ENCODE peak calls at places on chromosome 6, in five cellular contexts. One of them, this sample, is unnamed.

GRCh38 chr6:52839124-52840055 is 1.2 kb downstream of the GSTA5 start:
- DNase-seq in sigmoid colon: no peak
- DNase-seq in upper lobe of left lung: peak; percentile 32
- DNase-seq in GM12891: peak; percentile 36
- DNase-seq in endothelial cell of umbilical vein: peak; percentile 65
- DNase-seq in this sample: peak; percentile 32

GRCh38 chr6:48916523-48917050 is 546.5 kb downstream of the MMUT start:
- DNase-seq in upper lobe of left lung: no peak
- DNase-seq in GM12891: no peak
- DNase-seq in sigmoid colon: no peak
- DNase-seq in endothelial cell of umbilical vein: peak; percentile 1
- DNase-seq in this sample: no peak

GRCh38 chr6:145626857-145627256 is 108.5 kb downstream of the EPM2A start:
- DNase-seq in upper lobe of left lung: no peak
- DNase-seq in endothelial cell of umbilical vein: peak; percentile 8
- DNase-seq in sigmoid colon: no peak
- DNase-seq in GM12891: no peak
- DNase-seq in this sample: no peak

GRCh38 chr6:112298021-112298745 is 43.8 kb upstream of the LAMA4 start:
- DNase-seq in endothelial cell of umbilical vein: peak; percentile 85
- DNase-seq in upper lobe of left lung: no peak
- DNase-seq in GM12891: no peak
- DNase-seq in sigmoid colon: no peak
- DNase-seq in this sample: no peak

GRCh38 chr6:397056-397455 is 5.5 kb downstream of the IRF4 start:
- DNase-seq in GM12891: no peak
- DNase-seq in endothelial cell of umbilical vein: no peak
- DNase-seq in upper lobe of left lung: peak; percentile 22
- DNase-seq in sigmoid colon: no peak
- DNase-seq in this sample: no peak

GRCh38 chr6:11798538-11798937 is 19.9 kb upstream of the ADTRP start:
- DNase-seq in upper lobe of left lung: no peak
- DNase-seq in GM12891: no peak
- DNase-seq in sigmoid colon: no peak
- DNase-seq in endothelial cell of umbilical vein: no peak
- DNase-seq in this sample: no peak

GRCh38 chr6:107192739-107193296 is 77.5 kb upstream of the BEND3 start:
- DNase-seq in GM12891: no peak
- DNase-seq in upper lobe of left lung: no peak
- DNase-seq in endothelial cell of umbilical vein: no peak
- DNase-seq in sigmoid colon: no peak
- DNase-seq in this sample: no peak

GRCh38 chr6:105500693-105501092 is 97.8 kb upstream of the PREP start:
- DNase-seq in GM12891: no peak
- DNase-seq in endothelial cell of umbilical vein: no peak
- DNase-seq in upper lobe of left lung: no peak
- DNase-seq in sigmoid colon: no peak
- DNase-seq in this sample: no peak

GRCh38 chr6:44172759-44173500 is 14.3 kb downstream of the CAPN11 start:
- DNase-seq in upper lobe of left lung: no peak
- DNase-seq in sigmoid colon: peak; percentile 93
- DNase-seq in GM12891: peak; percentile 76
- DNase-seq in endothelial cell of umbilical vein: peak; percentile 71
- DNase-seq in this sample: peak; percentile 78

GRCh38 chr6:121886223-121886830 is 450.9 kb downstream of the GJA1 start:
- DNase-seq in GM12891: no peak
- DNase-seq in endothelial cell of umbilical vein: no peak
- DNase-seq in upper lobe of left lung: no peak
- DNase-seq in sigmoid colon: no peak
- DNase-seq in this sample: no peak

GRCh38 chr6:56693988-56694387 is 51.3 kb upstream of the DST start:
- DNase-seq in upper lobe of left lung: no peak
- DNase-seq in endothelial cell of umbilical vein: peak; percentile 39
- DNase-seq in GM12891: no peak
- DNase-seq in sigmoid colon: no peak
- DNase-seq in this sample: no peak

GRCh38 chr6:128605961-128606360 is 85.6 kb upstream of the PTPRK start:
- DNase-seq in upper lobe of left lung: no peak
- DNase-seq in endothelial cell of umbilical vein: no peak
- DNase-seq in GM12891: no peak
- DNase-seq in sigmoid colon: no peak
- DNase-seq in this sample: no peak

GRCh38 chr6:124040655-124041054 is 237.0 kb downstream of the NKAIN2 start:
- DNase-seq in GM12891: no peak
- DNase-seq in sigmoid colon: no peak
- DNase-seq in upper lobe of left lung: no peak
- DNase-seq in endothelial cell of umbilical vein: peak; percentile 15
- DNase-seq in this sample: no peak

GRCh38 chr6:13395272-13396237 is 67.2 kb upstream of the TBC1D7 start:
- DNase-seq in endothelial cell of umbilical vein: peak; percentile 100
- DNase-seq in GM12891: no peak
- DNase-seq in upper lobe of left lung: no peak
- DNase-seq in sigmoid colon: peak; percentile 85
- DNase-seq in this sample: no peak

GRCh38 chr6:148559848-148560433 is 186.9 kb upstream of the UST start:
- DNase-seq in sigmoid colon: peak; percentile 86
- DNase-seq in upper lobe of left lung: peak; percentile 96
- DNase-seq in GM12891: peak; percentile 68
- DNase-seq in endothelial cell of umbilical vein: peak; percentile 64
- DNase-seq in this sample: peak; percentile 57

GRCh38 chr6:35078226-35078850 is 62.8 kb downstream of the TCP11 start:
- DNase-seq in endothelial cell of umbilical vein: no peak
- DNase-seq in upper lobe of left lung: no peak
- DNase-seq in GM12891: no peak
- DNase-seq in sigmoid colon: peak; percentile 49
- DNase-seq in this sample: peak; percentile 17

GRCh38 chr6:1624848-1625341 is 15.2 kb downstream of the FOXC1 start:
- DNase-seq in sigmoid colon: no peak
- DNase-seq in endothelial cell of umbilical vein: peak; percentile 73
- DNase-seq in upper lobe of left lung: peak; percentile 87
- DNase-seq in GM12891: no peak
- DNase-seq in this sample: no peak

GRCh38 chr6:133241901-133242760 is 974 bp downstream of the EYA4 start:
- DNase-seq in upper lobe of left lung: peak; percentile 83
- DNase-seq in sigmoid colon: peak; percentile 62
- DNase-seq in endothelial cell of umbilical vein: peak; percentile 12
- DNase-seq in GM12891: no peak
- DNase-seq in this sample: peak; percentile 4

GRCh38 chr6:168122521-168122920 is 43.5 kb upstream of the FRMD1 start:
- DNase-seq in endothelial cell of umbilical vein: no peak
- DNase-seq in sigmoid colon: peak; percentile 27
- DNase-seq in upper lobe of left lung: no peak
- DNase-seq in GM12891: no peak
- DNase-seq in this sample: no peak

GRCh38 chr6:95847061-95847460 is 168.7 kb upstream of the FUT9 start:
- DNase-seq in sigmoid colon: no peak
- DNase-seq in GM12891: no peak
- DNase-seq in endothelial cell of umbilical vein: no peak
- DNase-seq in upper lobe of left lung: no peak
- DNase-seq in this sample: no peak

GRCh38 chr6:114564302-114564933 is 221.6 kb upstream of the HS3ST5 start:
- DNase-seq in GM12891: no peak
- DNase-seq in sigmoid colon: no peak
- DNase-seq in upper lobe of left lung: no peak
- DNase-seq in endothelial cell of umbilical vein: no peak
- DNase-seq in this sample: no peak

GRCh38 chr6:32167761-32168262 is 3.4 kb downstream of the EGFL8 start:
- DNase-seq in endothelial cell of umbilical vein: no peak
- DNase-seq in sigmoid colon: no peak
- DNase-seq in upper lobe of left lung: no peak
- DNase-seq in GM12891: no peak
- DNase-seq in this sample: no peak

GRCh38 chr6:32168350-32168749 is 4.0 kb downstream of the EGFL8 start:
- DNase-seq in endothelial cell of umbilical vein: no peak
- DNase-seq in GM12891: no peak
- DNase-seq in sigmoid colon: no peak
- DNase-seq in upper lobe of left lung: no peak
- DNase-seq in this sample: no peak

GRCh38 chr6:32169211-32169610 is 4.8 kb downstream of the EGFL8 start:
- DNase-seq in endothelial cell of umbilical vein: no peak
- DNase-seq in sigmoid colon: no peak
- DNase-seq in GM12891: no peak
- DNase-seq in upper lobe of left lung: no peak
- DNase-seq in this sample: no peak

GRCh38 chr6:32170294-32170693 is 5.6 kb downstream of the AGPAT1 start:
- DNase-seq in sigmoid colon: no peak
- DNase-seq in upper lobe of left lung: no peak
- DNase-seq in GM12891: no peak
- DNase-seq in endothelial cell of umbilical vein: no peak
- DNase-seq in this sample: no peak

DNA sequence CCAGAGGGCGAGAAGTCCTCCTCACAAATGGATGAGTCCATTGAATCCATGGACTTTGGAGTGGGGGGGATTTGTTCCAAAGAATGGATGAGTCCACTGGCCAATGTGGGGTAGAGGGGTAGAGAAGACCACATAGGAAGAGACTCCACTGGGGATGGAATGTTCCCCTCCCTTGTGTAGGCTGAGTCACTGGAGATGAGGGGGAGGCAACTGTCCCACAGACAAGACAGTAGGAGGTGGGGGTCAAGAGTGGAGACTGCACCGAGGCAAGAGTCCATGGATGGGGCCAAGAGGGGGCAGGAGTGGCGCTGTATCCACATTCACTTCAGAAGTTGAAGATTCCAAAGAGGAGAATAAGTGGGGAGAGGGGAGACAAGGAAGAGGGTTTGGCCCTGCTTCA is 4.4 kb downstream of the EGFL8 start:
- DNase-seq in upper lobe of left lung: no peak
- DNase-seq in sigmoid colon: no peak
- DNase-seq in endothelial cell of umbilical vein: no peak
- DNase-seq in GM12891: no peak
- DNase-seq in this sample: no peak
- TF ChIP-seq POLR2A in upper lobe of left lung: no peak
- TF ChIP-seq POLR2A in sigmoid colon: no peak
- TF ChIP-seq POLR2A in endothelial cell of umbilical vein: no peak
- TF ChIP-seq POLR2A in GM12891: no peak
- TF ChIP-seq POLR2A in this sample: no peak

GRCh38 chr6:36616888-36617521 is 22.8 kb downstream of the SRSF3 start:
- DNase-seq in GM12891: no peak
- DNase-seq in upper lobe of left lung: peak; percentile 26
- DNase-seq in endothelial cell of umbilical vein: peak; percentile 67
- DNase-seq in sigmoid colon: peak; percentile 73
- DNase-seq in this sample: no peak
- TF ChIP-seq POLR2A in GM12891: no peak
- TF ChIP-seq POLR2A in upper lobe of left lung: no peak
- TF ChIP-seq POLR2A in endothelial cell of umbilical vein: no peak
- TF ChIP-seq POLR2A in sigmoid colon: no peak
- TF ChIP-seq POLR2A in this sample: no peak

GRCh38 chr6:29827579-29828470 is at the start of gene HLA-G:
- DNase-seq in GM12891: no peak
- DNase-seq in endothelial cell of umbilical vein: no peak
- DNase-seq in upper lobe of left lung: peak; percentile 87
- DNase-seq in sigmoid colon: no peak
- DNase-seq in this sample: no peak

GRCh38 chr6:29828471-29828797 is 809 bp downstream of the HLA-G start:
- DNase-seq in upper lobe of left lung: peak; percentile 87
- DNase-seq in sigmoid colon: no peak
- DNase-seq in GM12891: no peak
- DNase-seq in endothelial cell of umbilical vein: no peak
- DNase-seq in this sample: no peak

GRCh38 chr6:29829766-29830165 is 2.1 kb downstream of the HLA-G start:
- DNase-seq in endothelial cell of umbilical vein: no peak
- DNase-seq in GM12891: no peak
- DNase-seq in sigmoid colon: no peak
- DNase-seq in upper lobe of left lung: no peak
- DNase-seq in this sample: no peak

GRCh38 chr6:29831776-29832175 is 4.2 kb downstream of the HLA-G start:
- DNase-seq in endothelial cell of umbilical vein: no peak
- DNase-seq in sigmoid colon: no peak
- DNase-seq in GM12891: no peak
- DNase-seq in upper lobe of left lung: no peak
- DNase-seq in this sample: no peak

GRCh38 chr6:29830409-29830808 is 2.8 kb downstream of the HLA-G start:
- DNase-seq in sigmoid colon: no peak
- DNase-seq in GM12891: no peak
- DNase-seq in upper lobe of left lung: no peak
- DNase-seq in endothelial cell of umbilical vein: no peak
- DNase-seq in this sample: no peak
- TF ChIP-seq POLR2A in sigmoid colon: no peak
- TF ChIP-seq POLR2A in GM12891: no peak
- TF ChIP-seq POLR2A in upper lobe of left lung: no peak
- TF ChIP-seq POLR2A in endothelial cell of umbilical vein: no peak
- TF ChIP-seq POLR2A in this sample: no peak

DNA sequence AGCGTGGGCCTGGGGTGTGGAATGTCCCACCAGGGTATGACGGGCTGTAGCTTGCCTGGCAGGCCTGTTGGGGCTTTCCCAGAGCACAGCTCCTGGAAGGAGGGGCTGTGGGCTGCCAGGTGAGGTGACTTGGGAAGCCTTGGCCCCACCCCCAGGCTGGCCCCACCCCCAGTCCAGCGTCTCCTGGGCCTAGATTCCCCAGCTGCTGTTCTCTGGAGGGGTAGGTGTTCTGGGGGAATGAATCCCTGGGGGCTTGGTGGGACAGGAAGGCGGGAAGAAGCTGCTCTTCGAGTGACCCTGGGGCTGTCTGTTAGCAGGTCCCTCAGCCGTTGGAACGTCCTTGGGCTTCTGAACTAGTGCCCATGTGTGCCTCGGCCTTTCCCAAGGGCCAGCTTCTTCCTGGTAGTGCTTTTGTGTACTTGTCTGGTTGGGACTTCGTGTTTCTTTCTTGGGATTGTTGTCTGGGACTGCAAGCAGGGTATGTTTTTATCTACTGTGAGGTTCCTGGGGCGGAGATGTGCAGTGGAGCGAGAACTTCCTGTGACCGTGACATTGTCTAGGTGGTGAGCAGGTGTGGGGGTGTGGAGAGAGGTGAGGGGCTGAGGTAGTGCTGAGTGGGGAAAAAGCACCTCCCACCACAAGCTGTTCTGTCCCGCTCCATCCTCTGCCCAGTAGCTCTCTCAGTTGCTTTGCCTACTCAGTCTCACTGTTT is 1.4 kb upstream of the DDR1 start:
- DNase-seq in endothelial cell of umbilical vein: no peak
- DNase-seq in sigmoid colon: no peak
- DNase-seq in GM12891: peak; percentile 62
- DNase-seq in upper lobe of left lung: peak; percentile 90
- DNase-seq in this sample: peak; percentile 62
- TF ChIP-seq POLR2A in endothelial cell of umbilical vein: no peak
- TF ChIP-seq POLR2A in sigmoid colon: no peak
- TF ChIP-seq POLR2A in GM12891: no peak
- TF ChIP-seq POLR2A in upper lobe of left lung: no peak
- TF ChIP-seq POLR2A in this sample: no peak

GRCh38 chr6:31531771-31532643 is 3.2 kb downstream of the MCCD1 start:
- DNase-seq in GM12891: no peak
- DNase-seq in endothelial cell of umbilical vein: no peak
- DNase-seq in sigmoid colon: no peak
- DNase-seq in upper lobe of left lung: no peak
- DNase-seq in this sample: no peak

GRCh38 chr6:31531162-31531561 is 2.4 kb downstream of the MCCD1 start:
- DNase-seq in GM12891: no peak
- DNase-seq in endothelial cell of umbilical vein: no peak
- DNase-seq in sigmoid colon: no peak
- DNase-seq in upper lobe of left lung: no peak
- DNase-seq in this sample: no peak

GRCh38 chr6:31533455-31533841 is 4.7 kb downstream of the MCCD1 start:
- DNase-seq in sigmoid colon: no peak
- DNase-seq in upper lobe of left lung: no peak
- DNase-seq in GM12891: no peak
- DNase-seq in endothelial cell of umbilical vein: no peak
- DNase-seq in this sample: no peak

GRCh38 chr6:31534011-31534410 is 5.2 kb downstream of the MCCD1 start:
- DNase-seq in endothelial cell of umbilical vein: no peak
- DNase-seq in GM12891: no peak
- DNase-seq in upper lobe of left lung: no peak
- DNase-seq in sigmoid colon: no peak
- DNase-seq in this sample: no peak

GRCh38 chr6:31532644-31533454 is 4.1 kb downstream of the MCCD1 start:
- DNase-seq in GM12891: no peak
- DNase-seq in endothelial cell of umbilical vein: no peak
- DNase-seq in upper lobe of left lung: no peak
- DNase-seq in sigmoid colon: no peak
- DNase-seq in this sample: no peak
- TF ChIP-seq POLR2A in GM12891: peak; percentile 26
- TF ChIP-seq POLR2A in endothelial cell of umbilical vein: no peak
- TF ChIP-seq POLR2A in upper lobe of left lung: no peak
- TF ChIP-seq POLR2A in sigmoid colon: no peak
- TF ChIP-seq POLR2A in this sample: peak; percentile 17

This sample was measured in GM12892.